ENCODE peak calls at places on chromosomes 3 and 15, in seven cellular contexts. V is activated T-helper 1 cell treated with anti-CD3 and anti-CD28 coated beads, Interleukin-2, amount 50 U/mL, for 16 hours; S is epithelial cell of esophagus; O is EH; D is stimulated activated CD8-positive, alpha-beta memory T cell treated with anti-CD3 and anti-CD28 coated beads, Interleukin-15, amount 100 ng/mL, for 4 hours; G is iris pigment epithelial cell; Y is WTC11. P is an unnamed sample.

GRCh38 chr3:23489338-23490158 is 286.4 kb downstream of the UBE2E2 start:
- DNase-seq in V (no peak), S (no peak), O (peak), D (no peak), G (peak), Y (no peak), P (no peak)

GRCh38 chr15:93027413-93027812 is 61.6 kb downstream of the RGMA start:
- DNase-seq in V (no peak), S (no peak), O (no peak), D (no peak), G (no peak), Y (no peak), P (peak)

GRCh38 chr15:23578521-23579150 is 13.2 kb downstream of the MKRN3 start:
- DNase-seq in V (no peak), S (no peak), O (no peak), D (no peak), G (no peak), Y (no peak), P (no peak)

GRCh38 chr3:186825294-186825821 is 17.2 kb upstream of the ADIPOQ start:
- DNase-seq in V (no peak), S (peak), O (peak), D (no peak), G (peak), Y (peak), P (peak)

GRCh38 chr15:40536501-40536900 is 28.3 kb downstream of the CCDC32 start:
- DNase-seq in V (no peak), S (no peak), O (peak), D (no peak), G (peak), Y (no peak), P (peak)

GRCh38 chr15:58483316-58483715 is 51.5 kb downstream of the LIPC start:
- DNase-seq in V (no peak), S (no peak), O (no peak), D (no peak), G (no peak), Y (no peak), P (no peak)

GRCh38 chr3:169659858-169660614 is 3.5 kb downstream of the MECOM start:
- DNase-seq in V (no peak), S (no peak), O (peak), D (no peak), G (no peak), Y (peak), P (no peak)

GRCh38 chr3:128590948-128591347 is 59.7 kb downstream of the RPN1 start:
- DNase-seq in V (no peak), S (no peak), O (no peak), D (no peak), G (no peak), Y (peak), P (no peak)

GRCh38 chr15:96582473-96582872 is 252.0 kb downstream of the NR2F2 start:
- DNase-seq in V (no peak), S (no peak), O (no peak), D (no peak), G (no peak), Y (no peak), P (no peak)

GRCh38 chr15:58980351-58980939 is 7.0 kb upstream of the RNF111 start:
- DNase-seq in V (no peak), S (peak), O (peak), D (no peak), G (peak), Y (no peak), P (peak)

GRCh38 chr15:89401636-89402252 is 67.1 kb upstream of the POLG start:
- DNase-seq in V (no peak), S (peak), O (peak), D (no peak), G (peak), Y (no peak), P (no peak)

GRCh38 chr3:30770387-30770786 is 124.1 kb downstream of the GADL1 start:
- DNase-seq in V (no peak), S (peak), O (peak), D (no peak), G (peak), Y (no peak), P (peak)

GRCh38 chr3:65342084-65342683 is 654.4 kb upstream of the ADAMTS9 start:
- DNase-seq in V (no peak), S (peak), O (peak), D (no peak), G (peak), Y (peak), P (no peak)

GRCh38 chr15:25176616-25176923 is 221.8 kb downstream of the SNRPN start:
- DNase-seq in V (no peak), S (no peak), O (no peak), D (no peak), G (no peak), Y (peak), P (no peak)

GRCh38 chr3:72953325-72953956 is 43.2 kb upstream of the PPP4R2 start:
- DNase-seq in V (no peak), S (peak), O (no peak), D (no peak), G (peak), Y (no peak), P (no peak)

GRCh38 chr3:23115171-23115877 is 87.8 kb upstream of the UBE2E2 start:
- DNase-seq in V (no peak), S (no peak), O (no peak), D (no peak), G (no peak), Y (no peak), P (no peak)

GRCh38 chr3:118137783-118138182 is 896.9 kb downstream of the IGSF11 start:
- DNase-seq in V (no peak), S (no peak), O (no peak), D (no peak), G (no peak), Y (no peak), P (no peak)

GRCh38 chr3:13504161-13504831 is 24.2 kb downstream of the HDAC11 start:
- DNase-seq in V (no peak), S (peak), O (peak), D (no peak), G (peak), Y (no peak), P (no peak)

GRCh38 chr3:10792208-10792607 is 23.8 kb upstream of the SLC6A11 start:
- DNase-seq in V (no peak), S (no peak), O (no peak), D (no peak), G (no peak), Y (no peak), P (no peak)

GRCh38 chr3:189144645-189145044 is 27.1 kb upstream of the TPRG1 start:
- DNase-seq in V (no peak), S (peak), O (peak), D (no peak), G (peak), Y (no peak), P (peak)

GRCh38 chr3:24323272-24323671 is 171.4 kb downstream of the THRB start:
- DNase-seq in V (no peak), S (peak), O (no peak), D (no peak), G (no peak), Y (no peak), P (no peak)

GRCh38 chr3:130811552-130811951 is 64.9 kb upstream of the PIK3R4 start:
- DNase-seq in V (no peak), S (no peak), O (no peak), D (no peak), G (no peak), Y (no peak), P (no peak)